ENCODE peak calls at places on chromosome 13, in five cellular contexts. P is H1; Q is Panc1; E is NCI-H460; Z is CD4-positive, alpha-beta T cell. K is an unnamed sample.

GRCh38 chr13:47256618-47257017 is 359.8 kb upstream of the HTR2A start:
- DNase-seq in Z (no peak), E (no peak), P (no peak), Q (no peak), K (no peak)

GRCh38 chr13:96762876-96763275 is 231.4 kb downstream of the OXGR1 start:
- DNase-seq in Q (no peak), E (no peak), P (no peak), Z (no peak), K (no peak)

GRCh38 chr13:21075303-21076264 is 14.2 kb upstream of the LATS2 start:
- DNase-seq in P (peak), Q (no peak), Z (no peak), E (no peak), K (no peak)

GRCh38 chr13:110816500-110816899 is 98.4 kb downstream of the ANKRD10 start:
- DNase-seq in E (no peak), Z (no peak), Q (no peak), P (no peak), K (no peak)

GRCh38 chr13:93727301-93728141 is 500.9 kb downstream of the GPC6 start:
- DNase-seq in Z (no peak), E (no peak), P (no peak), Q (no peak), K (no peak)

GRCh38 chr13:35664747-35665146 is 188.3 kb upstream of the MAB21L1 start:
- DNase-seq in Q (no peak), E (no peak), P (no peak), Z (no peak), K (no peak)

GRCh38 chr13:22187329-22187728 is 516.5 kb downstream of the FGF9 start:
- DNase-seq in E (no peak), Z (no peak), P (no peak), Q (no peak), K (no peak)

GRCh38 chr13:91348906-91349435 is 1.5 kb downstream of the MIR17HG start:
- DNase-seq in E (peak), Q (peak), Z (peak), P (peak), K (peak)

GRCh38 chr13:98195054-98195791 is 18.2 kb upstream of the RNF113B start:
- DNase-seq in Q (no peak), E (no peak), P (no peak), Z (no peak), K (peak)

GRCh38 chr13:29936051-29936813 is 85.8 kb upstream of the UBL3 start:
- DNase-seq in E (no peak), Q (no peak), P (no peak), Z (no peak), K (no peak)

GRCh38 chr13:75986818-75987217 is 350.7 kb downstream of the LMO7 start:
- DNase-seq in Z (no peak), E (no peak), Q (no peak), P (no peak), K (no peak)

GRCh38 chr13:21501709-21502108 is 42.6 kb upstream of the ZDHHC20 start:
- DNase-seq in P (no peak), Z (no peak), E (no peak), Q (no peak), K (no peak)

GRCh38 chr13:75359266-75359665 is 122.7 kb downstream of the TBC1D4 start:
- DNase-seq in P (no peak), Z (no peak), E (no peak), Q (no peak), K (peak)

GRCh38 chr13:75137911-75138571 is 343.9 kb downstream of the TBC1D4 start:
- DNase-seq in Q (no peak), P (no peak), E (no peak), Z (no peak), K (no peak)

GRCh38 chr13:50126378-50127016 is 111.3 kb downstream of the KCNRG start:
- DNase-seq in P (no peak), E (peak), Z (no peak), Q (no peak), K (no peak)

GRCh38 chr13:110676057-110676510 is 29.8 kb downstream of the CARS2 start:
- DNase-seq in Q (no peak), E (no peak), Z (no peak), P (no peak), K (no peak)

GRCh38 chr13:36783883-36784282 is 35.1 kb upstream of the RFXAP start:
- DNase-seq in E (no peak), P (no peak), Z (no peak), Q (no peak), K (no peak)

K was measured in LoVo.